ENCODE peak calls at places on chromosomes 3 and 15, in nine cellular contexts. One of them, this sample, is unnamed.

GRCh38 chr3:171462224-171462623 is 2.0 kb upstream of the TNIK start:
- DNase-seq in GM03348: no peak
- DNase-seq in NCI-H146: peak
- DNase-seq in activated effector memory CD4-positive, alpha-beta T cell treated with anti-CD3 and anti-CD28 coated beads, Interleukin-2, amount 50 U/mL, for 16 hours: no peak
- DNase-seq in stimulated activated CD8-positive, alpha-beta memory T cell treated with anti-CD3 and anti-CD28 coated beads, Interleukin-15, amount 100 ng/mL, for 24 hours: no peak
- DNase-seq in fibroblast of gingiva: no peak
- DNase-seq in HTR-8/SVneo: no peak
- DNase-seq in right atrium auricular region: no peak
- DNase-seq in body of pancreas: no peak
- DNase-seq in this sample: peak

GRCh38 chr15:75739791-75740190 is 27.1 kb upstream of the CSPG4 start:
- DNase-seq in GM03348: no peak
- DNase-seq in NCI-H146: no peak
- DNase-seq in activated effector memory CD4-positive, alpha-beta T cell treated with anti-CD3 and anti-CD28 coated beads, Interleukin-2, amount 50 U/mL, for 16 hours: peak
- DNase-seq in stimulated activated CD8-positive, alpha-beta memory T cell treated with anti-CD3 and anti-CD28 coated beads, Interleukin-15, amount 100 ng/mL, for 24 hours: no peak
- DNase-seq in fibroblast of gingiva: no peak
- DNase-seq in HTR-8/SVneo: no peak
- DNase-seq in right atrium auricular region: no peak
- DNase-seq in body of pancreas: no peak
- DNase-seq in this sample: no peak

GRCh38 chr15:89936051-89936792 is 23.5 kb upstream of the ARPIN start:
- DNase-seq in GM03348: no peak
- DNase-seq in NCI-H146: no peak
- DNase-seq in activated effector memory CD4-positive, alpha-beta T cell treated with anti-CD3 and anti-CD28 coated beads, Interleukin-2, amount 50 U/mL, for 16 hours: no peak
- DNase-seq in stimulated activated CD8-positive, alpha-beta memory T cell treated with anti-CD3 and anti-CD28 coated beads, Interleukin-15, amount 100 ng/mL, for 24 hours: no peak
- DNase-seq in fibroblast of gingiva: no peak
- DNase-seq in HTR-8/SVneo: no peak
- DNase-seq in right atrium auricular region: no peak
- DNase-seq in body of pancreas: no peak
- DNase-seq in this sample: no peak

GRCh38 chr3:177692304-177692703 is 495.0 kb upstream of the TBL1XR1 start:
- DNase-seq in GM03348: no peak
- DNase-seq in NCI-H146: no peak
- DNase-seq in activated effector memory CD4-positive, alpha-beta T cell treated with anti-CD3 and anti-CD28 coated beads, Interleukin-2, amount 50 U/mL, for 16 hours: no peak
- DNase-seq in stimulated activated CD8-positive, alpha-beta memory T cell treated with anti-CD3 and anti-CD28 coated beads, Interleukin-15, amount 100 ng/mL, for 24 hours: no peak
- DNase-seq in fibroblast of gingiva: no peak
- DNase-seq in HTR-8/SVneo: no peak
- DNase-seq in right atrium auricular region: no peak
- DNase-seq in body of pancreas: no peak
- DNase-seq in this sample: no peak

GRCh38 chr3:122786067-122786466 is 7.6 kb downstream of the HSPBAP1 start:
- DNase-seq in GM03348: peak
- DNase-seq in NCI-H146: no peak
- DNase-seq in activated effector memory CD4-positive, alpha-beta T cell treated with anti-CD3 and anti-CD28 coated beads, Interleukin-2, amount 50 U/mL, for 16 hours: no peak
- DNase-seq in stimulated activated CD8-positive, alpha-beta memory T cell treated with anti-CD3 and anti-CD28 coated beads, Interleukin-15, amount 100 ng/mL, for 24 hours: no peak
- DNase-seq in fibroblast of gingiva: peak
- DNase-seq in HTR-8/SVneo: no peak
- DNase-seq in right atrium auricular region: no peak
- DNase-seq in body of pancreas: no peak
- DNase-seq in this sample: no peak

GRCh38 chr3:102165367-102165766 is 269.4 kb upstream of the ZPLD1 start:
- DNase-seq in GM03348: peak
- DNase-seq in NCI-H146: no peak
- DNase-seq in activated effector memory CD4-positive, alpha-beta T cell treated with anti-CD3 and anti-CD28 coated beads, Interleukin-2, amount 50 U/mL, for 16 hours: no peak
- DNase-seq in stimulated activated CD8-positive, alpha-beta memory T cell treated with anti-CD3 and anti-CD28 coated beads, Interleukin-15, amount 100 ng/mL, for 24 hours: no peak
- DNase-seq in fibroblast of gingiva: peak
- DNase-seq in HTR-8/SVneo: no peak
- DNase-seq in right atrium auricular region: no peak
- DNase-seq in body of pancreas: no peak
- DNase-seq in this sample: no peak

GRCh38 chr3:35224571-35225280 is 414.6 kb upstream of the ARPP21 start:
- DNase-seq in GM03348: no peak
- DNase-seq in NCI-H146: no peak
- DNase-seq in activated effector memory CD4-positive, alpha-beta T cell treated with anti-CD3 and anti-CD28 coated beads, Interleukin-2, amount 50 U/mL, for 16 hours: no peak
- DNase-seq in stimulated activated CD8-positive, alpha-beta memory T cell treated with anti-CD3 and anti-CD28 coated beads, Interleukin-15, amount 100 ng/mL, for 24 hours: no peak
- DNase-seq in fibroblast of gingiva: no peak
- DNase-seq in HTR-8/SVneo: no peak
- DNase-seq in right atrium auricular region: no peak
- DNase-seq in body of pancreas: no peak
- DNase-seq in this sample: no peak

GRCh38 chr3:17473761-17474160 is 268.7 kb downstream of the TBC1D5 start:
- DNase-seq in GM03348: peak
- DNase-seq in NCI-H146: no peak
- DNase-seq in activated effector memory CD4-positive, alpha-beta T cell treated with anti-CD3 and anti-CD28 coated beads, Interleukin-2, amount 50 U/mL, for 16 hours: no peak
- DNase-seq in stimulated activated CD8-positive, alpha-beta memory T cell treated with anti-CD3 and anti-CD28 coated beads, Interleukin-15, amount 100 ng/mL, for 24 hours: no peak
- DNase-seq in fibroblast of gingiva: no peak
- DNase-seq in HTR-8/SVneo: no peak
- DNase-seq in right atrium auricular region: no peak
- DNase-seq in body of pancreas: no peak
- DNase-seq in this sample: no peak

GRCh38 chr15:42226648-42227047 is 18.5 kb upstream of the VPS39 start:
- DNase-seq in GM03348: no peak
- DNase-seq in NCI-H146: no peak
- DNase-seq in activated effector memory CD4-positive, alpha-beta T cell treated with anti-CD3 and anti-CD28 coated beads, Interleukin-2, amount 50 U/mL, for 16 hours: no peak
- DNase-seq in stimulated activated CD8-positive, alpha-beta memory T cell treated with anti-CD3 and anti-CD28 coated beads, Interleukin-15, amount 100 ng/mL, for 24 hours: no peak
- DNase-seq in fibroblast of gingiva: no peak
- DNase-seq in HTR-8/SVneo: no peak
- DNase-seq in right atrium auricular region: no peak
- DNase-seq in body of pancreas: no peak
- DNase-seq in this sample: no peak

GRCh38 chr3:81394656-81395055 is 366.8 kb downstream of the GBE1 start:
- DNase-seq in GM03348: no peak
- DNase-seq in NCI-H146: no peak
- DNase-seq in activated effector memory CD4-positive, alpha-beta T cell treated with anti-CD3 and anti-CD28 coated beads, Interleukin-2, amount 50 U/mL, for 16 hours: no peak
- DNase-seq in stimulated activated CD8-positive, alpha-beta memory T cell treated with anti-CD3 and anti-CD28 coated beads, Interleukin-15, amount 100 ng/mL, for 24 hours: no peak
- DNase-seq in fibroblast of gingiva: no peak
- DNase-seq in HTR-8/SVneo: no peak
- DNase-seq in right atrium auricular region: no peak
- DNase-seq in body of pancreas: no peak
- DNase-seq in this sample: no peak

GRCh38 chr3:36804295-36805055 is 40.1 kb upstream of the DCLK3 start:
- DNase-seq in GM03348: no peak
- DNase-seq in NCI-H146: peak
- DNase-seq in activated effector memory CD4-positive, alpha-beta T cell treated with anti-CD3 and anti-CD28 coated beads, Interleukin-2, amount 50 U/mL, for 16 hours: no peak
- DNase-seq in stimulated activated CD8-positive, alpha-beta memory T cell treated with anti-CD3 and anti-CD28 coated beads, Interleukin-15, amount 100 ng/mL, for 24 hours: no peak
- DNase-seq in fibroblast of gingiva: no peak
- DNase-seq in HTR-8/SVneo: no peak
- DNase-seq in right atrium auricular region: no peak
- DNase-seq in body of pancreas: no peak
- DNase-seq in this sample: no peak

GRCh38 chr3:99911433-99911832 is 93.8 kb downstream of the CMSS1 start:
- DNase-seq in GM03348: no peak
- DNase-seq in NCI-H146: peak
- DNase-seq in activated effector memory CD4-positive, alpha-beta T cell treated with anti-CD3 and anti-CD28 coated beads, Interleukin-2, amount 50 U/mL, for 16 hours: no peak
- DNase-seq in stimulated activated CD8-positive, alpha-beta memory T cell treated with anti-CD3 and anti-CD28 coated beads, Interleukin-15, amount 100 ng/mL, for 24 hours: no peak
- DNase-seq in fibroblast of gingiva: no peak
- DNase-seq in HTR-8/SVneo: no peak
- DNase-seq in right atrium auricular region: no peak
- DNase-seq in body of pancreas: no peak
- DNase-seq in this sample: no peak

GRCh38 chr3:54053201-54053600 is 69.2 kb upstream of the CACNA2D3 start:
- DNase-seq in GM03348: no peak
- DNase-seq in NCI-H146: no peak
- DNase-seq in activated effector memory CD4-positive, alpha-beta T cell treated with anti-CD3 and anti-CD28 coated beads, Interleukin-2, amount 50 U/mL, for 16 hours: no peak
- DNase-seq in stimulated activated CD8-positive, alpha-beta memory T cell treated with anti-CD3 and anti-CD28 coated beads, Interleukin-15, amount 100 ng/mL, for 24 hours: no peak
- DNase-seq in fibroblast of gingiva: no peak
- DNase-seq in HTR-8/SVneo: no peak
- DNase-seq in right atrium auricular region: no peak
- DNase-seq in body of pancreas: no peak
- DNase-seq in this sample: no peak

GRCh38 chr15:64532921-64533320 is 72.5 kb downstream of the ZNF609 start:
- DNase-seq in GM03348: no peak
- DNase-seq in NCI-H146: no peak
- DNase-seq in activated effector memory CD4-positive, alpha-beta T cell treated with anti-CD3 and anti-CD28 coated beads, Interleukin-2, amount 50 U/mL, for 16 hours: no peak
- DNase-seq in stimulated activated CD8-positive, alpha-beta memory T cell treated with anti-CD3 and anti-CD28 coated beads, Interleukin-15, amount 100 ng/mL, for 24 hours: no peak
- DNase-seq in fibroblast of gingiva: no peak
- DNase-seq in HTR-8/SVneo: no peak
- DNase-seq in right atrium auricular region: no peak
- DNase-seq in body of pancreas: no peak
- DNase-seq in this sample: no peak

GRCh38 chr3:11591401-11592266 is 52.1 kb downstream of the VGLL4 start:
- DNase-seq in GM03348: no peak
- DNase-seq in NCI-H146: no peak
- DNase-seq in activated effector memory CD4-positive, alpha-beta T cell treated with anti-CD3 and anti-CD28 coated beads, Interleukin-2, amount 50 U/mL, for 16 hours: no peak
- DNase-seq in stimulated activated CD8-positive, alpha-beta memory T cell treated with anti-CD3 and anti-CD28 coated beads, Interleukin-15, amount 100 ng/mL, for 24 hours: no peak
- DNase-seq in fibroblast of gingiva: peak
- DNase-seq in HTR-8/SVneo: no peak
- DNase-seq in right atrium auricular region: no peak
- DNase-seq in body of pancreas: peak
- DNase-seq in this sample: peak

GRCh38 chr15:31102049-31102321 is 460 bp upstream of the TRPM1 start:
- DNase-seq in GM03348: no peak
- DNase-seq in NCI-H146: no peak
- DNase-seq in activated effector memory CD4-positive, alpha-beta T cell treated with anti-CD3 and anti-CD28 coated beads, Interleukin-2, amount 50 U/mL, for 16 hours: no peak
- DNase-seq in stimulated activated CD8-positive, alpha-beta memory T cell treated with anti-CD3 and anti-CD28 coated beads, Interleukin-15, amount 100 ng/mL, for 24 hours: no peak
- DNase-seq in fibroblast of gingiva: no peak
- DNase-seq in HTR-8/SVneo: no peak
- DNase-seq in right atrium auricular region: peak
- DNase-seq in body of pancreas: no peak
- DNase-seq in this sample: no peak

GRCh38 chr3:77038468-77038927 is 1.4 kb upstream of the ROBO2 start:
- DNase-seq in GM03348: peak
- DNase-seq in NCI-H146: peak
- DNase-seq in activated effector memory CD4-positive, alpha-beta T cell treated with anti-CD3 and anti-CD28 coated beads, Interleukin-2, amount 50 U/mL, for 16 hours: no peak
- DNase-seq in stimulated activated CD8-positive, alpha-beta memory T cell treated with anti-CD3 and anti-CD28 coated beads, Interleukin-15, amount 100 ng/mL, for 24 hours: no peak
- DNase-seq in fibroblast of gingiva: peak
- DNase-seq in HTR-8/SVneo: peak
- DNase-seq in right atrium auricular region: peak
- DNase-seq in body of pancreas: peak
- DNase-seq in this sample: peak

GRCh38 chr3:52527039-52527731 is 6.5 kb downstream of the NT5DC2 start:
- DNase-seq in GM03348: no peak
- DNase-seq in NCI-H146: no peak
- DNase-seq in activated effector memory CD4-positive, alpha-beta T cell treated with anti-CD3 and anti-CD28 coated beads, Interleukin-2, amount 50 U/mL, for 16 hours: peak
- DNase-seq in stimulated activated CD8-positive, alpha-beta memory T cell treated with anti-CD3 and anti-CD28 coated beads, Interleukin-15, amount 100 ng/mL, for 24 hours: no peak
- DNase-seq in fibroblast of gingiva: no peak
- DNase-seq in HTR-8/SVneo: no peak
- DNase-seq in right atrium auricular region: no peak
- DNase-seq in body of pancreas: peak
- DNase-seq in this sample: no peak

GRCh38 chr3:164452707-164453106 is 625.6 kb downstream of the SI start:
- DNase-seq in GM03348: peak
- DNase-seq in NCI-H146: no peak
- DNase-seq in activated effector memory CD4-positive, alpha-beta T cell treated with anti-CD3 and anti-CD28 coated beads, Interleukin-2, amount 50 U/mL, for 16 hours: no peak
- DNase-seq in stimulated activated CD8-positive, alpha-beta memory T cell treated with anti-CD3 and anti-CD28 coated beads, Interleukin-15, amount 100 ng/mL, for 24 hours: no peak
- DNase-seq in fibroblast of gingiva: peak
- DNase-seq in HTR-8/SVneo: no peak
- DNase-seq in right atrium auricular region: no peak
- DNase-seq in body of pancreas: no peak
- DNase-seq in this sample: no peak

GRCh38 chr15:90271459-90272166 is 6.1 kb downstream of the NGRN start:
- DNase-seq in GM03348: no peak
- DNase-seq in NCI-H146: no peak
- DNase-seq in activated effector memory CD4-positive, alpha-beta T cell treated with anti-CD3 and anti-CD28 coated beads, Interleukin-2, amount 50 U/mL, for 16 hours: no peak
- DNase-seq in stimulated activated CD8-positive, alpha-beta memory T cell treated with anti-CD3 and anti-CD28 coated beads, Interleukin-15, amount 100 ng/mL, for 24 hours: no peak
- DNase-seq in fibroblast of gingiva: no peak
- DNase-seq in HTR-8/SVneo: no peak
- DNase-seq in right atrium auricular region: no peak
- DNase-seq in body of pancreas: no peak
- DNase-seq in this sample: no peak

GRCh38 chr3:89114841-89115223 is 7.4 kb downstream of the EPHA3 start:
- DNase-seq in GM03348: no peak
- DNase-seq in NCI-H146: no peak
- DNase-seq in activated effector memory CD4-positive, alpha-beta T cell treated with anti-CD3 and anti-CD28 coated beads, Interleukin-2, amount 50 U/mL, for 16 hours: no peak
- DNase-seq in stimulated activated CD8-positive, alpha-beta memory T cell treated with anti-CD3 and anti-CD28 coated beads, Interleukin-15, amount 100 ng/mL, for 24 hours: no peak
- DNase-seq in fibroblast of gingiva: peak
- DNase-seq in HTR-8/SVneo: no peak
- DNase-seq in right atrium auricular region: no peak
- DNase-seq in body of pancreas: no peak
- DNase-seq in this sample: no peak

GRCh38 chr15:65740148-65740547 is 51.9 kb downstream of the DENND4A start:
- DNase-seq in GM03348: no peak
- DNase-seq in NCI-H146: no peak
- DNase-seq in activated effector memory CD4-positive, alpha-beta T cell treated with anti-CD3 and anti-CD28 coated beads, Interleukin-2, amount 50 U/mL, for 16 hours: no peak
- DNase-seq in stimulated activated CD8-positive, alpha-beta memory T cell treated with anti-CD3 and anti-CD28 coated beads, Interleukin-15, amount 100 ng/mL, for 24 hours: no peak
- DNase-seq in fibroblast of gingiva: no peak
- DNase-seq in HTR-8/SVneo: no peak
- DNase-seq in right atrium auricular region: no peak
- DNase-seq in body of pancreas: no peak
- DNase-seq in this sample: no peak

GRCh38 chr3:30500666-30501399 is 105.6 kb upstream of the TGFBR2 start:
- DNase-seq in GM03348: no peak
- DNase-seq in NCI-H146: no peak
- DNase-seq in activated effector memory CD4-positive, alpha-beta T cell treated with anti-CD3 and anti-CD28 coated beads, Interleukin-2, amount 50 U/mL, for 16 hours: no peak
- DNase-seq in stimulated activated CD8-positive, alpha-beta memory T cell treated with anti-CD3 and anti-CD28 coated beads, Interleukin-15, amount 100 ng/mL, for 24 hours: no peak
- DNase-seq in fibroblast of gingiva: no peak
- DNase-seq in HTR-8/SVneo: no peak
- DNase-seq in right atrium auricular region: no peak
- DNase-seq in body of pancreas: no peak
- DNase-seq in this sample: no peak

GRCh38 chr15:64813075-64813474 is 12.4 kb downstream of the PIF1 start:
- DNase-seq in GM03348: no peak
- DNase-seq in NCI-H146: no peak
- DNase-seq in activated effector memory CD4-positive, alpha-beta T cell treated with anti-CD3 and anti-CD28 coated beads, Interleukin-2, amount 50 U/mL, for 16 hours: no peak
- DNase-seq in stimulated activated CD8-positive, alpha-beta memory T cell treated with anti-CD3 and anti-CD28 coated beads, Interleukin-15, amount 100 ng/mL, for 24 hours: no peak
- DNase-seq in fibroblast of gingiva: no peak
- DNase-seq in HTR-8/SVneo: peak
- DNase-seq in right atrium auricular region: no peak
- DNase-seq in body of pancreas: peak
- DNase-seq in this sample: peak

GRCh38 chr15:40276927-40277326 is 5.9 kb downstream of the ANKRD63 start:
- DNase-seq in GM03348: no peak
- DNase-seq in NCI-H146: no peak
- DNase-seq in activated effector memory CD4-positive, alpha-beta T cell treated with anti-CD3 and anti-CD28 coated beads, Interleukin-2, amount 50 U/mL, for 16 hours: no peak
- DNase-seq in stimulated activated CD8-positive, alpha-beta memory T cell treated with anti-CD3 and anti-CD28 coated beads, Interleukin-15, amount 100 ng/mL, for 24 hours: no peak
- DNase-seq in fibroblast of gingiva: no peak
- DNase-seq in HTR-8/SVneo: no peak
- DNase-seq in right atrium auricular region: no peak
- DNase-seq in body of pancreas: no peak
- DNase-seq in this sample: no peak

GRCh38 chr3:150871192-150871591 is 34.0 kb downstream of the MINDY4B start:
- DNase-seq in GM03348: no peak
- DNase-seq in NCI-H146: no peak
- DNase-seq in activated effector memory CD4-positive, alpha-beta T cell treated with anti-CD3 and anti-CD28 coated beads, Interleukin-2, amount 50 U/mL, for 16 hours: no peak
- DNase-seq in stimulated activated CD8-positive, alpha-beta memory T cell treated with anti-CD3 and anti-CD28 coated beads, Interleukin-15, amount 100 ng/mL, for 24 hours: no peak
- DNase-seq in fibroblast of gingiva: no peak
- DNase-seq in HTR-8/SVneo: no peak
- DNase-seq in right atrium auricular region: no peak
- DNase-seq in body of pancreas: no peak
- DNase-seq in this sample: no peak

GRCh38 chr3:65398953-65399352 is 639.8 kb downstream of the MAGI1 start:
- DNase-seq in GM03348: no peak
- DNase-seq in NCI-H146: no peak
- DNase-seq in activated effector memory CD4-positive, alpha-beta T cell treated with anti-CD3 and anti-CD28 coated beads, Interleukin-2, amount 50 U/mL, for 16 hours: no peak
- DNase-seq in stimulated activated CD8-positive, alpha-beta memory T cell treated with anti-CD3 and anti-CD28 coated beads, Interleukin-15, amount 100 ng/mL, for 24 hours: no peak
- DNase-seq in fibroblast of gingiva: no peak
- DNase-seq in HTR-8/SVneo: no peak
- DNase-seq in right atrium auricular region: no peak
- DNase-seq in body of pancreas: no peak
- DNase-seq in this sample: no peak

GRCh38 chr3:156489462-156489911 is 65.4 kb downstream of the SSR3 start:
- DNase-seq in GM03348: peak
- DNase-seq in NCI-H146: no peak
- DNase-seq in activated effector memory CD4-positive, alpha-beta T cell treated with anti-CD3 and anti-CD28 coated beads, Interleukin-2, amount 50 U/mL, for 16 hours: no peak
- DNase-seq in stimulated activated CD8-positive, alpha-beta memory T cell treated with anti-CD3 and anti-CD28 coated beads, Interleukin-15, amount 100 ng/mL, for 24 hours: no peak
- DNase-seq in fibroblast of gingiva: peak
- DNase-seq in HTR-8/SVneo: no peak
- DNase-seq in right atrium auricular region: no peak
- DNase-seq in body of pancreas: no peak
- DNase-seq in this sample: no peak

GRCh38 chr15:91021516-91022074 is 799 bp downstream of the VPS33B start:
- DNase-seq in GM03348: peak
- DNase-seq in NCI-H146: peak
- DNase-seq in activated effector memory CD4-positive, alpha-beta T cell treated with anti-CD3 and anti-CD28 coated beads, Interleukin-2, amount 50 U/mL, for 16 hours: no peak
- DNase-seq in stimulated activated CD8-positive, alpha-beta memory T cell treated with anti-CD3 and anti-CD28 coated beads, Interleukin-15, amount 100 ng/mL, for 24 hours: no peak
- DNase-seq in fibroblast of gingiva: peak
- DNase-seq in HTR-8/SVneo: no peak
- DNase-seq in right atrium auricular region: no peak
- DNase-seq in body of pancreas: no peak
- DNase-seq in this sample: no peak

GRCh38 chr3:156142649-156143048 is 22.3 kb downstream of the KCNAB1 start:
- DNase-seq in GM03348: no peak
- DNase-seq in NCI-H146: no peak
- DNase-seq in activated effector memory CD4-positive, alpha-beta T cell treated with anti-CD3 and anti-CD28 coated beads, Interleukin-2, amount 50 U/mL, for 16 hours: no peak
- DNase-seq in stimulated activated CD8-positive, alpha-beta memory T cell treated with anti-CD3 and anti-CD28 coated beads, Interleukin-15, amount 100 ng/mL, for 24 hours: no peak
- DNase-seq in fibroblast of gingiva: peak
- DNase-seq in HTR-8/SVneo: no peak
- DNase-seq in right atrium auricular region: no peak
- DNase-seq in body of pancreas: no peak
- DNase-seq in this sample: no peak

GRCh38 chr15:51917493-51917892 is 54.1 kb downstream of the LEO1 start:
- DNase-seq in GM03348: no peak
- DNase-seq in NCI-H146: no peak
- DNase-seq in activated effector memory CD4-positive, alpha-beta T cell treated with anti-CD3 and anti-CD28 coated beads, Interleukin-2, amount 50 U/mL, for 16 hours: no peak
- DNase-seq in stimulated activated CD8-positive, alpha-beta memory T cell treated with anti-CD3 and anti-CD28 coated beads, Interleukin-15, amount 100 ng/mL, for 24 hours: no peak
- DNase-seq in fibroblast of gingiva: peak
- DNase-seq in HTR-8/SVneo: peak
- DNase-seq in right atrium auricular region: no peak
- DNase-seq in body of pancreas: no peak
- DNase-seq in this sample: peak